ENCODE peak calls at places on chromosomes 7 and 10, in six cellular contexts. S is gastrocnemius medialis; V is adrenal gland; N is CD8-positive, alpha-beta T cell; X is IMR-90; G is GM23248. H is an unnamed sample.

GRCh38 chr10:116888380-116889055 is 39.2 kb downstream of the ENO4 start:
- DNase-seq in S (peak; percentile 63), V (peak; percentile 88), N (no peak), X (peak; percentile 89), G (peak; percentile 91), H (peak; percentile 80)

GRCh38 chr7:99137418-99138180 is 6.3 kb downstream of the SMURF1 start:
- DNase-seq in S (no peak), V (no peak), N (no peak), X (peak; percentile 90), G (peak; percentile 89), H (peak; percentile 81)

GRCh38 chr10:103111031-103111917 is 81.8 kb downstream of the NT5C2 start:
- DNase-seq in S (no peak), V (no peak), N (no peak), X (peak; percentile 44), G (peak; percentile 50), H (no peak)

GRCh38 chr7:66781408-66782090 is 41.0 kb downstream of the RABGEF1 start:
- DNase-seq in S (no peak), V (no peak), N (no peak), X (no peak), G (no peak), H (no peak)

GRCh38 chr7:99557940-99558305 is 519 bp upstream of the ZNF655 start:
- DNase-seq in S (no peak), V (no peak), N (no peak), X (no peak), G (no peak), H (no peak)

GRCh38 chr7:30412810-30413504 is 65.6 kb downstream of the NOD1 start:
- DNase-seq in S (peak; percentile 47), V (peak; percentile 76), N (no peak), X (peak; percentile 83), G (peak; percentile 90), H (peak; percentile 81)

GRCh38 chr10:986881-987634 is 1.2 kb upstream of the GTPBP4 start:
- DNase-seq in S (no peak), V (peak; percentile 55), N (no peak), X (peak; percentile 86), G (peak; percentile 81), H (peak; percentile 58)

GRCh38 chr7:73865738-73866445 is 4.9 kb downstream of the TMEM270 start:
- DNase-seq in S (no peak), V (peak; percentile 73), N (no peak), X (peak; percentile 63), G (peak; percentile 84), H (peak; percentile 59)

GRCh38 chr7:141483044-141483443 is 68.2 kb upstream of the AGK start:
- DNase-seq in S (no peak), V (no peak), N (no peak), X (no peak), G (no peak), H (no peak)

GRCh38 chr7:50647286-50647980 is 82.2 kb upstream of the DDC start:
- DNase-seq in S (no peak), V (no peak), N (no peak), X (no peak), G (no peak), H (no peak)

GRCh38 chr7:22718200-22718711 is 8.7 kb upstream of the IL6 start:
- DNase-seq in S (no peak), V (no peak), N (no peak), X (peak; percentile 97), G (peak; percentile 93), H (peak; percentile 95)

GRCh38 chr10:1172256-1172975 is 116.2 kb downstream of the WDR37 start:
- DNase-seq in S (no peak), V (no peak), N (no peak), X (no peak), G (no peak), H (no peak)

GRCh38 chr10:22429146-22429545 is 83.8 kb downstream of the SPAG6 start:
- DNase-seq in S (no peak), V (no peak), N (no peak), X (no peak), G (no peak), H (no peak)

GRCh38 chr7:43647772-43648643 is 65.1 kb downstream of the STK17A start:
- DNase-seq in S (peak; percentile 70), V (peak; percentile 92), N (peak; percentile 53), X (peak; percentile 100), G (peak; percentile 99), H (peak; percentile 94)

GRCh38 chr10:103551619-103552602 is 58.4 kb downstream of the NEURL1 start:
- DNase-seq in S (peak; percentile 15), V (no peak), N (no peak), X (no peak), G (no peak), H (no peak)

GRCh38 chr10:120479506-120479905 is 22.5 kb downstream of the PLPP4 start:
- DNase-seq in S (no peak), V (no peak), N (no peak), X (no peak), G (no peak), H (no peak)

GRCh38 chr7:106065560-106066500 is 46.3 kb downstream of the SYPL1 start:
- DNase-seq in S (no peak), V (peak; percentile 70), N (no peak), X (no peak), G (peak; percentile 72), H (peak; percentile 32)

GRCh38 chr10:1058017-1058416 is 1.8 kb downstream of the WDR37 start:
- DNase-seq in S (peak; percentile 55), V (no peak), N (no peak), X (no peak), G (no peak), H (no peak)

GRCh38 chr7:130356121-130356759 is 11.6 kb downstream of the CPA5 start:
- DNase-seq in S (peak; percentile 63), V (peak; percentile 77), N (no peak), X (peak; percentile 99), G (peak; percentile 94), H (peak; percentile 94)

GRCh38 chr10:34743804-34744203 is 71.3 kb downstream of the PARD3 start:
- DNase-seq in S (peak; percentile 74), V (peak; percentile 60), N (no peak), X (peak; percentile 34), G (peak; percentile 88), H (no peak)

GRCh38 chr7:86643478-86644281 is at the start of gene GRM3:
- DNase-seq in S (no peak), V (peak; percentile 68), N (no peak), X (no peak), G (peak; percentile 5), H (peak; percentile 0)

GRCh38 chr10:69709366-69709941 is 79.4 kb downstream of the FAM241B start:
- DNase-seq in S (no peak), V (no peak), N (no peak), X (no peak), G (no peak), H (no peak)

GRCh38 chr7:90540406-90540805 is 55.7 kb upstream of the CDK14 start:
- DNase-seq in S (no peak), V (no peak), N (no peak), X (no peak), G (no peak), H (no peak)

GRCh38 chr7:40720401-40720800 is 585.6 kb downstream of the SUGCT start:
- DNase-seq in S (no peak), V (no peak), N (no peak), X (peak; percentile 74), G (peak; percentile 72), H (no peak)

GRCh38 chr7:12158334-12159060 is 52.6 kb upstream of the TMEM106B start:
- DNase-seq in S (no peak), V (no peak), N (no peak), X (peak; percentile 64), G (no peak), H (peak; percentile 15)

GRCh38 chr7:46739378-46740234 is 818.5 kb upstream of the IGFBP3 start:
- DNase-seq in S (no peak), V (no peak), N (no peak), X (no peak), G (no peak), H (no peak)

GRCh38 chr7:47290466-47290865 is 291.4 kb downstream of the TNS3 start:
- DNase-seq in S (no peak), V (no peak), N (no peak), X (no peak), G (no peak), H (no peak)

GRCh38 chr10:14583252-14583651 is 191.4 kb downstream of the FAM107B start:
- DNase-seq in S (no peak), V (no peak), N (peak; percentile 92), X (no peak), G (no peak), H (no peak)
- H3K27ac ChIP-seq in S (no peak overlapping the region), V (no peak overlapping the region), N (peak overlapping the region; percentile 57), X (no peak overlapping the region), G (no peak overlapping the region), H (no peak overlapping the region)

DNA sequence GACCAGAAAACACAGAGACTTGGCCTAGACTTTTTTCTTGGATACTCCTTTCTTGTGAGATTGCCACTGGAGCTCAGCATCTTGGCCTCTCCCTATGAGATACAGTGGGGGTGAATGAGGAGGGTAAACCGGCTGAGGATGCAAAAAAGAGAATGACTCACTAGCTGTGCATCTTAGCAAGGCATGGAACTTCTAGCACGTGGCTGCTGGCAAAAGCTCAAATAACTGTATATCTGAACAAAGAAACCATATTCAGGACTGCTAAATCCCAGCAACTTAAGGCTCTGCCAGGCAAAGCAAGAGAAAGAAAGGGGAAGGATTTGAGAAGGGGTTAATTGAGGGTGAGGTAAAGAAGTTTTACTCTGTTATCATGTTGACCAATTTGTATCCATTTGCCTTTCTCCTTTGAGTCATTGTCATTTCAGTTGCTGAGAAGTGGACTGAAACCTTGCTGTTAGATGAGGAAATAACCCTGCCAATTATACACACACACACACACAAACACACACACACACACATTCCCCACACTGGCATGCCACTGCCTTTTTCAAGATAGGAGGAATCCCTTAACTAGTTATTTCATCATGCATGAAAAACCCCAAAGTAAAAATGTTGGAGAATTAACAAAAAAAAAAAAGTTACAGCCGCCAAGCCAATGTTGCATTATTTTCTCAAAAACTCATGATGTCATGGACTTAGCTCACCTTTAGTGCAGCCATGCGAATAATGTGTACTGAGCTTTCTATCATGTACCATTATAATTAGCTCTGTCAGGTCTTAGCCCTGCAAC is 997.3 kb downstream of the LRMDA start:
- DNase-seq in S (no peak), V (no peak), N (no peak), X (peak; percentile 95), G (peak; percentile 83), H (peak; percentile 92)
- H3K27ac ChIP-seq in S (no peak overlapping the region), V (no peak overlapping the region), N (no peak overlapping the region), X (peak overlapping the region; percentile 63), G (peak overlapping the region; percentile 62), H (peak overlapping the region; percentile 76)

DNA sequence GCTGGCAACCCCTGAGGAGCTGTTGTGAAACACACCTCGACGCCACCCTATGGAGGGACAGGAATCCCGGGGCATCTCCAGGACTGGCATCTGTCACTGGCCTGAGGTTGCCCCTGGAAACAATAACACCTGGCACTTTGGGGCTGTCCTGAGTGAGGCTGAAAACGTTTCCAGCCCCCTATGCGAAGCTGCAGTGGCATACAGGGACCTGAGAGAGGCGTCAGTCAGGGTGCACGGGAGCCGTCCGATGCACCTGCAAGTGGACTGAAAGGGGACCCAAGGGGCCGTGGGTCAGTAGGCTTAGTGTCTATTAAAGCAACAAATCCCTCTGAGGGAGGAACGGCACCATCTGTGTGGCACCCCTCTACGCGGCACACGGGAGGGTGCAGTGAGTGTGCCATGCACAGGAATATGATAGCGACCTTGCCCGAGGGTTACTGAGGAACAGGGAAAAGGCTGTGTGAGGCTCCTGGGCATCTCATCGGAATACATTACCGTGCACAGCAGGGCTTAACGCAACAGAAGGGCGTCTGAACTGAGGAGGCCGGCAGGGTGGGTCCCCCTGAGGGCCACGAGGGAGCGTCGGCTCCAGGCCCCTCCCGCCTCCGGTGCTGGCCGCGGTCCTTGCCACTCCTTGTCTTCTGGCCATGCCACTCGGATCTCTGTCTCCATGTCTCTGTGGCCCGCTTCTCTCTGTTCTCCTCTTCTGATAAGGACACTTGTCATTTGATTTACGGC is 50.4 kb downstream of the FOXL3 start:
- DNase-seq in S (no peak), V (no peak), N (no peak), X (no peak), G (no peak), H (no peak)
- H3K27ac ChIP-seq in S (no peak overlapping the region), V (no peak overlapping the region), N (no peak overlapping the region), X (no peak overlapping the region), G (no peak overlapping the region), H (no peak overlapping the region)

GRCh38 chr10:122323941-122324675 is 50.4 kb upstream of the PLEKHA1 start:
- DNase-seq in S (peak; percentile 30), V (no peak), N (no peak), X (no peak), G (peak; percentile 88), H (no peak)
- H3K27ac ChIP-seq in S (no peak overlapping the region), V (no peak overlapping the region), N (no peak overlapping the region), X (no peak overlapping the region), G (peak overlapping the region; percentile 36), H (no peak overlapping the region)